ENCODE peak calls at places on chromosomes 7 and 10, in seven cellular contexts. X is mesendoderm, J is IMR-90, M is cardiac muscle cell, S is endothelial cell of umbilical vein, C is cardiac fibroblast, O is epithelial cell of esophagus. A is an unnamed sample.

GRCh38 chr10:70193391-70193844 is 23.1 kb upstream of the SAR1A start:
- DNase-seq in X (no peak), J (no peak), M (no peak), S (no peak), C (peak), O (no peak), A (no peak)

GRCh38 chr7:105972276-105972675 is 9.2 kb downstream of the CDHR3 start:
- DNase-seq in X (no peak), J (no peak), M (no peak), S (no peak), C (no peak), O (no peak), A (no peak)

GRCh38 chr10:27713906-27714305 is 31.7 kb downstream of the MKX start:
- DNase-seq in X (no peak), J (no peak), M (no peak), S (no peak), C (no peak), O (no peak), A (no peak)

GRCh38 chr10:92640110-92640509 is 47.2 kb downstream of the KIF11 start:
- DNase-seq in X (no peak), J (peak), M (no peak), S (peak), C (peak), O (peak), A (no peak)

GRCh38 chr10:13160934-13161266 is 458 bp upstream of the MCM10 start:
- DNase-seq in X (no peak), J (no peak), M (no peak), S (no peak), C (no peak), O (no peak), A (no peak)

GRCh38 chr10:47451275-47451997 is 32.5 kb downstream of the ANXA8 start:
- DNase-seq in X (no peak), J (no peak), M (no peak), S (no peak), C (no peak), O (no peak), A (no peak)

GRCh38 chr7:20260219-20260618 is 43.0 kb upstream of the MACC1 start:
- DNase-seq in X (no peak), J (peak), M (no peak), S (peak), C (peak), O (no peak), A (no peak)

GRCh38 chr10:104040382-104040781 is 45.3 kb downstream of the COL17A1 start:
- DNase-seq in X (no peak), J (no peak), M (no peak), S (no peak), C (no peak), O (no peak), A (no peak)

GRCh38 chr10:69786791-69787190 is 14.9 kb upstream of the COL13A1 start:
- DNase-seq in X (peak), J (peak), M (no peak), S (peak), C (peak), O (peak), A (no peak)

GRCh38 chr10:16828731-16829175 is 11.5 kb upstream of the RSU1 start:
- DNase-seq in X (no peak), J (peak), M (no peak), S (peak), C (peak), O (peak), A (no peak)

GRCh38 chr10:82814635-82815034 is 939.6 kb downstream of the NRG3 start:
- DNase-seq in X (no peak), J (no peak), M (no peak), S (no peak), C (peak), O (no peak), A (no peak)

GRCh38 chr10:114396455-114396854 is 7.8 kb downstream of the AFAP1L2 start:
- DNase-seq in X (no peak), J (no peak), M (no peak), S (no peak), C (no peak), O (no peak), A (no peak)

GRCh38 chr7:12648704-12649261 is 38.6 kb upstream of the ARL4A start:
- DNase-seq in X (peak), J (no peak), M (no peak), S (no peak), C (no peak), O (no peak), A (no peak)

GRCh38 chr10:21458496-21458895 is 67.0 kb downstream of the SKIDA1 start:
- DNase-seq in X (no peak), J (no peak), M (no peak), S (no peak), C (no peak), O (no peak), A (no peak)

GRCh38 chr7:30146127-30146612 is 11.4 kb downstream of the MTURN start:
- DNase-seq in X (peak), J (no peak), M (peak), S (no peak), C (no peak), O (no peak), A (no peak)

GRCh38 chr10:18254086-18254485 is 113.9 kb downstream of the CACNB2 start:
- DNase-seq in X (no peak), J (peak), M (no peak), S (no peak), C (no peak), O (no peak), A (no peak)

GRCh38 chr10:106175760-106176377 is 988.6 kb downstream of the SORCS1 start:
- DNase-seq in X (peak), J (no peak), M (peak), S (no peak), C (peak), O (peak), A (no peak)

GRCh38 chr7:30900053-30900452 is 11.6 kb upstream of the AQP1 start:
- DNase-seq in X (no peak), J (no peak), M (no peak), S (no peak), C (no peak), O (no peak), A (no peak)

GRCh38 chr7:153061913-153062528 is 302.5 kb downstream of the ACTR3B start:
- DNase-seq in X (peak), J (no peak), M (peak), S (no peak), C (no peak), O (peak), A (no peak)

GRCh38 chr10:77737608-77738007 is 100.0 kb upstream of the KCNMA1 start:
- DNase-seq in X (no peak), J (peak), M (no peak), S (peak), C (peak), O (peak), A (no peak)

GRCh38 chr10:8978100-8978499 is 923.6 kb downstream of the GATA3 start:
- DNase-seq in X (no peak), J (no peak), M (no peak), S (no peak), C (no peak), O (peak), A (no peak)

GRCh38 chr10:24383681-24384106 is 174.8 kb downstream of the KIAA1217 start:
- DNase-seq in X (peak), J (peak), M (peak), S (peak), C (peak), O (peak), A (peak)

GRCh38 chr7:44796504-44797328 is at the start of gene PPIA:
- DNase-seq in X (peak), J (peak), M (peak), S (peak), C (peak), O (peak), A (peak)

GRCh38 chr7:94423865-94424264 is 29.2 kb downstream of the COL1A2 start:
- DNase-seq in X (no peak), J (peak), M (no peak), S (no peak), C (peak), O (peak), A (no peak)

GRCh38 chr10:113614304-113614703 is 49.5 kb downstream of the NRAP start:
- DNase-seq in X (no peak), J (no peak), M (no peak), S (no peak), C (no peak), O (no peak), A (no peak)

GRCh38 chr10:48464121-48464870 is 140.6 kb downstream of the ARHGAP22 start:
- DNase-seq in X (no peak), J (no peak), M (no peak), S (no peak), C (no peak), O (no peak), A (no peak)

GRCh38 chr10:119666709-119667004 is 15.5 kb downstream of the BAG3 start:
- DNase-seq in X (no peak), J (no peak), M (no peak), S (no peak), C (no peak), O (no peak), A (no peak)

GRCh38 chr7:77538908-77539212 is 1.8 kb downstream of the PTPN12 start:
- DNase-seq in X (no peak), J (no peak), M (no peak), S (no peak), C (no peak), O (no peak), A (no peak)
- H3K4me3 ChIP-seq in X (peak), J (peak), M (peak), S (peak), C (peak), O (peak), A (peak)

DNA sequence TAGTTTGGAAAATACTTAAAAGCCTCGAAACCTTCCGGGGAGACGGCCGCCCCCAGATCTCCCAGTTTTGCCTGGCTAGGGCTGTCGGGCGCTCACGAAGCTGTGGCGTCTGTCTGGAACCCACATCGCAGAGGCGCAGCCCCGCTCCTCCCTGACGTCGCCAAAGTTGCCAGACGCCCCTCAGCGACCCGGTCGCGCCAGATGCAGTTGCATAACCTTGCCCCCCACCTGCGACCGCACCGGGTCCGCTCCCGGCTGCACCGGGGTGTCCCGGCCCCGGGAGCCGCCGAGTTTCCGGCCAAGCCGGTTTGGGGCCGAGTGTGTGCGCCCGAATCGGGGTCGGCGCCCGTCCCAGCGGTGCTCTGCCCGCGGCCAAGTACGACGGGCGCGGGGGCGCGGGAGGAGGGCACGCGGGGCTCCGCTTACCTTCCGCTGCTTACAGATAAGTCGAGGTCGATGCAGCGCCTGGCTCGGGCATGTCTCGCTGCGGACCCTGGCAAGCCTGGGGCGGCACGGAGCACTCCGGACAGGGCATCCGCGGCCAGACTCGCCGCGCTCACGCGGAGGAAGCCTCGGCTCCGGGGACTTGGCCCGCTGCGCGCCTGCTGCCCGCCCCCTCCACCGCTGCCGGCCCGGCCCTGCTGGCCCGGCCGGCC is 692 bp downstream of the INSYN2A start:
- DNase-seq in X (peak), J (peak), M (peak), S (peak), C (peak), O (peak), A (no peak)
- H3K4me3 ChIP-seq in X (peak), J (peak), M (peak), S (peak), C (peak), O (peak), A (no peak)

GRCh38 chr7:81846398-81846797 is 76.6 kb upstream of the HGF start:
- DNase-seq in X (peak), J (peak), M (no peak), S (peak), C (peak), O (peak), A (peak)
- H3K4me3 ChIP-seq in X (no peak), J (no peak), M (no peak), S (no peak), C (peak), O (no peak), A (no peak)

GRCh38 chr10:80323298-80323697 is 33.3 kb downstream of the DYDC1 start:
- DNase-seq in X (no peak), J (no peak), M (no peak), S (no peak), C (no peak), O (no peak), A (no peak)

GRCh38 chr10:80321183-80321582 is 31.7 kb upstream of the MAT1A start:
- DNase-seq in X (no peak), J (no peak), M (no peak), S (no peak), C (no peak), O (no peak), A (no peak)

GRCh38 chr10:80320377-80320776 is 30.9 kb upstream of the MAT1A start:
- DNase-seq in X (no peak), J (no peak), M (no peak), S (no peak), C (no peak), O (no peak), A (no peak)

GRCh38 chr10:80322711-80323110 is 33.3 kb upstream of the MAT1A start:
- DNase-seq in X (peak), J (no peak), M (no peak), S (no peak), C (no peak), O (no peak), A (no peak)

DNA sequence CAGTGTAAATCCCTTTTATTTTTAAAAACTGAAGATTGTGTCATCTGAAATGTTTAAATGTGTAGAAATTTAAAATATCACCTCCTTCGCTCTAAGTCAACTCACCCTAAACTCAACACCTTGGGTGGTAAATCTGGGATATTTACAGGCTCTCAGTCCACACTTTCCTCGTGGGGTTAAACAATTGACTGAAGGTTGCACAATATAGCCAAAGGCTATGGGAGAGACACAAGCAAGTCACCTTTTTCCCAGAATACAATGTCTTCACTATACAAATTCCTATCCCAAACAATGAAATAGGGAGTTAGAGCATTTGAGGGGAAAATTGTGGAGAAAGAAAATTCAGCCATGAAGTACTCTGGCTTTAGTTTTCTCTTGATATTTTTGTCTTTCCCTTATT is 32.7 kb upstream of the MAT1A start:
- DNase-seq in X (peak), J (no peak), M (no peak), S (no peak), C (no peak), O (peak), A (no peak)
- H3K4me3 ChIP-seq in X (no peak), J (no peak), M (no peak), S (no peak), C (no peak), O (no peak), A (no peak)

DNA sequence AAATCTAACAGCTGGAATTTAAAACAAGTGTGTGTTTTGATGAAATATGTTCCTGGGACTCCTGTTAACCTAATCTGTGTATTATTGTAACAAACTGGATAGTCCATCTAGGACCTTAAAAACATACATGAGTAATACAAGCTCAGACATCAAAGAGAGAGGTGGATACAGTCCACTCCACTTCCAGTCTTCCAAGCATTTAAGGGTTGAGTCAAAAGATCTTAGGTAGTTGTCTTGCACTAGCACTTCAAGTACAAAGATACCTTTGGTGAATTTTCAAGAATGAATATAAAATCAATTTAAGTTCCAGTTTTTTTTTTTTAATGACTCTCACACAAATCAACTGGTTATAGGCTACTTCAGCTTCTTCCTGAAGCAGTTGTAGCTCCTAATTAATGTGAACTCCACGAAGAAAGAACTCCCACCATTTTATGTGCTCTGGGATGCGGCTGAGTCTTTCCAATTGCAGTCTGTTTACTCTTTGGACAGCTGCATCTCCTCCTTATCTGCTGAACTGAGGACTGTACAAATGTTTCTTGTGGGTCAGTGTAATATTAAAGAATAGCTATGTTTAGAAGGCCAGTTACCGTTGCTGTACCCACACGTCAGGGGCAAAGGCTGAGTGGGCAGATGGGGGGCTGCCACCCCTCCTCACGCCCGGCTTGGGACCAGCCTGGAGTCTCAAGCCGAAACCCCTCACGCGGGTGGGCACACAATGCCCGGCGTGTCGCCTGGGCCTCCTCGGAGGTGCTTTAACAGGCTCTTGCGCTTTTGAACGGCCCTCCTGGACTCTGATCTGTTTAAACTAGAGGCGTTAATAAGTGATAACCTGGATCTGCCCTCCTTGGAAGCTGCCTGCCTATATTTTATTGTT is 2.9 kb upstream of the IGF2BP3 start:
- DNase-seq in X (no peak), J (no peak), M (no peak), S (peak), C (no peak), O (no peak), A (peak)
- H3K4me3 ChIP-seq in X (peak), J (peak), M (peak), S (peak), C (peak), O (peak), A (peak)

DNA sequence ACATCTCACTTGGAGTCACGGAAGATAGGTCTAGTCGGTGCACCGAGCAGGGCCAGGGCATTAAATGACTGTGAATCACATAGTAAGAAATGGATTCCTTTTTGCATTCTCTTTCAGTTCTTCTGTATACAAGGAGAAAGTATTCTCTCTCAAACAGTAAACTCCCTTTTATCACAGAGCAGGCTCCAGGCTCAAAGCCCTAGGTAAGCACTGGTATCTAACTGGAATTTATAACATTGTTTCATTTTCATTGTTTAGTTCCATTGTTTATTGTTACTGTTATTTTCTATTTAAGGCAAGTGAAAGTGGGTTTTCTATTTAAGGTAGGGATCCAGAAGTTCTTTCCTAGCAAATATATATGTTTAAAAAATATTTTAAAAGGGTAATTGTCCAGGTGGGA is 44.1 kb upstream of the CDK1 start:
- DNase-seq in X (peak), J (no peak), M (no peak), S (no peak), C (no peak), O (no peak), A (no peak)
- H3K4me3 ChIP-seq in X (no peak), J (no peak), M (no peak), S (no peak), C (no peak), O (peak), A (no peak)

DNA sequence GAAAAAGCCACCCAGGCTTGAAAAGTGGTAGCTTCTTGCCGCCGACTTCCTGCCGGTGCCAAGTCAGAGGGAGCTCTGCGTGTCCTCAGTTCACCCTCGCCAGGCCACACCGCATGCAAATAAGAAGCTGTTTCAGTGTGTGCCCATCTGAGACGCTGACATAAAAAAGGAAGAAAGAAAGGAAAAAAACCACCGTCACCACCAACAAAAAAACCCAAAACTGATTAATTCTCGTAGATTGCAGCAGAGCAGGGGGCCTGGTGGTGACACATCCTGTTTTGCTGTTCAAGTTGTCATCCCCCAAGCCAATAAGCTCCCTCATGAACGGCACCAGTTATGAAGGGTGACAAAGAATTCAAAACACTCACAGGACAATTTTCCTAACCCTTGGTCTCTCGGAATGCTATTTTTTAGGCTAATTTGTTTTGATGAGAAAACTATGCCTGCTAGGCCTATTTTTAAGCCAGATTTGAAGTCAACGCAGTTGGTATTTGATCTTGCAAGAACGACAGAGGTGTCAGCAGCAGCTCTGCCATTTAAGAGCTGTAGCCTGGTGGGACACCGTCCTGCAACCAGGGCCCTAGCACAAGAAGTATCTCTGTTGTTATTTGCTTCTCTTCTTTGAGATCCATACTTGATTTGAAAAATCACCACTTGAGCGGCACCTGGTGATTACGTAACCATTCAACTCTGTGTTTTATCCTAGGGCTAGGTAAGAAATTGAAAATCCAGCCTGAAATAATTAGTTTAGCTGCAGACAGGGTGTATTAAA is 145.5 kb downstream of the PFKFB3 start:
- DNase-seq in X (peak), J (no peak), M (no peak), S (no peak), C (no peak), O (no peak), A (peak)
- H3K4me3 ChIP-seq in X (no peak), J (no peak), M (no peak), S (no peak), C (no peak), O (no peak), A (no peak)

A was measured in GM06990.